ENCODE peak calls at places on chromosome 10, in seven cellular contexts. H is neuronal stem cell, N is IMR-90, R is mesendoderm, K is mesenchymal stem cell, O is trophoblast cell, G is H1. X is an unnamed sample.

GRCh38 chr10:101778781-101779543 is 3.0 kb upstream of the FGF8 start:
- DNase-seq in R (peak), N (no peak), H (peak), K (peak), G (no peak), O (peak), X (peak)

GRCh38 chr10:79938728-79939380 is 10.1 kb downstream of the SFTPD start:
- DNase-seq in R (no peak), K (no peak), N (no peak), G (no peak), H (no peak), O (peak), X (peak)

GRCh38 chr10:43322769-43323168 is 48.7 kb upstream of the FXYD4 start:
- DNase-seq in O (peak), N (peak), H (peak), K (peak), R (peak), G (peak), X (peak)

GRCh38 chr10:44948713-44949112 is 10.9 kb upstream of the RASSF4 start:
- DNase-seq in N (no peak), K (no peak), H (no peak), R (no peak), G (no peak), O (no peak), X (peak)

GRCh38 chr10:23262928-23263327 is 70.8 kb downstream of the PTF1A start:
- DNase-seq in K (no peak), O (no peak), G (no peak), H (no peak), R (no peak), N (no peak), X (no peak)

GRCh38 chr10:23558361-23558799 is 119.5 kb downstream of the OTUD1 start:
- DNase-seq in G (no peak), N (no peak), K (no peak), O (no peak), R (no peak), H (no peak), X (no peak)

GRCh38 chr10:29932991-29933390 is 126.4 kb downstream of the JCAD start:
- DNase-seq in O (no peak), K (no peak), N (no peak), R (no peak), G (no peak), H (no peak), X (no peak)

GRCh38 chr10:102776779-102777417 is 33.1 kb downstream of the WBP1L start:
- DNase-seq in R (peak), O (peak), H (peak), K (peak), G (peak), N (peak), X (peak)

GRCh38 chr10:26437637-26438461 is at the start of gene APBB1IP:
- DNase-seq in H (no peak), R (peak), G (no peak), K (no peak), O (peak), N (no peak), X (peak)

GRCh38 chr10:32446701-32447406 is 914 bp downstream of the CCDC7 start:
- DNase-seq in O (peak), G (no peak), K (peak), R (peak), H (no peak), N (peak), X (no peak)

GRCh38 chr10:17984056-17984455 is 32.3 kb downstream of the SLC39A12 start:
- DNase-seq in G (no peak), K (peak), O (no peak), N (peak), R (no peak), H (no peak), X (no peak)

DNA sequence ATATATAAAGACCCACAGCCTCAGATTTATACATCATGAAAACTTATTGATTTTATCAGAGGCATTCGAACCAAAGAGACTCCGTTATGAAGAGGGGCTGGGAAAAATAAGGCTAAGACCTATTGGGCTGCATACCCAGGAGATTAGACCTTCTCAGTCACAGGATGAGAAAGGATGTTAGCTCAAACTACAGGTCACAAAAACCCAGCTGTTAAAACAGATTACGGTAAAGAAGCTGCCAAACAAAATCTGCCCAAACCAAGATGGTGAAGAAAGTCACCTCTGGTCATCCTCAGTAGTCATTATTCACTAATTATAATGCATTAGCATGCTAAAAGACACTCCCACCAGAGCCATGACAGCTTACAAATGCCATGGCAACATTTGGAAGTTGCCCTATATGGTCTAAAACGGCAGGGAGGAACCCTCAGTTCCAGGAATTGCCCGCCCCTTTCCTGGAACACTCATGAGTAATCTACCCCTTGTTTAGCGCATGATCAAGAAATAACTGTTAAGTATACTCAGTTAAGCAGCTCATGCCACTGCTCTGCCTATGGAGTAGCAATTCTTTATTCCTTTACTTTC is 362.4 kb upstream of the PCDH15 start:
- DNase-seq in G (no peak), K (no peak), H (no peak), N (no peak), O (no peak), R (no peak), X (no peak)
- H3K4ac ChIP-seq in G (no peak), K (no peak), H (no peak), N (no peak), O (no peak), R (no peak), X (no peak)

DNA sequence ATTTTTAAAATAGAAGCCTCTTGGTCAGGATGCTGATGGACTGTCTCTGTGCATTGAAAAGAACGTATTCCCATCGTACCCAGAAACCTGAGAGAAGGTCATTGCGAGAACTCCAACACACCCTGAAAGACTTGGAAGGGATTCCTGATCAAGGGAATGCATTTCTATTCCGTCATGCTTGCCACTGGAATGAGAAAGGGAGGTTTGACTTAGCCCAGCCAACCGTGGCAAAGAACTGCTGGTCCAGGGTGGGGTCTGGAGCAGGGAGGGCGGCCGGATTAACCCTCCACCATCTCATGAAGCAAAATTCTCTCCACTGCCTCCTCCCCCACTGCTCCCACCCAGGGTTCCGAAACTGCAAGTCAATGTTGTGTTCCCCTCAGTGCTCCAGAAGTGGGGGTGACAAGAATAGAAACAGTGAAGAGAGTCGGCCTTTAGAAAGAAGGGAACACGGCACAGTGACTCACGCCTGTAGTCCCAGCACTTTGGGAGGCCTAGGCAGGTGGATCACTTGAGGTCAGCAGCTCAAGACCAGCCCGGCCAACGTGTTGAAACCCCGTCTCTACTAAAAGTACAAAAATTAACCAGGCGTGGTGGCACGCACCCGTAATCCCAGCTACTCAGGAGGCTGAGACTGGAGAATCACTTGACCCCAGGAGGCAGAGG is 137.5 kb upstream of the MGMT start:
- DNase-seq in G (no peak), N (no peak), H (no peak), R (no peak), K (no peak), O (no peak), X (no peak)
- H4K8ac ChIP-seq in G (no peak), N (peak), H (no peak), R (no peak), K (no peak), O (no peak), X (no peak)

GRCh38 chr10:113820507-113820906 is 33.4 kb downstream of the DCLRE1A start:
- DNase-seq in O (no peak), H (no peak), R (peak), K (no peak), G (no peak), N (no peak), X (peak)

GRCh38 chr10:113822174-113822573 is 31.7 kb downstream of the DCLRE1A start:
- DNase-seq in R (no peak), H (no peak), O (no peak), G (no peak), K (no peak), N (no peak), X (no peak)

GRCh38 chr10:113825791-113826190 is 28.1 kb downstream of the DCLRE1A start:
- DNase-seq in O (no peak), R (no peak), N (peak), G (no peak), K (no peak), H (no peak), X (no peak)

DNA sequence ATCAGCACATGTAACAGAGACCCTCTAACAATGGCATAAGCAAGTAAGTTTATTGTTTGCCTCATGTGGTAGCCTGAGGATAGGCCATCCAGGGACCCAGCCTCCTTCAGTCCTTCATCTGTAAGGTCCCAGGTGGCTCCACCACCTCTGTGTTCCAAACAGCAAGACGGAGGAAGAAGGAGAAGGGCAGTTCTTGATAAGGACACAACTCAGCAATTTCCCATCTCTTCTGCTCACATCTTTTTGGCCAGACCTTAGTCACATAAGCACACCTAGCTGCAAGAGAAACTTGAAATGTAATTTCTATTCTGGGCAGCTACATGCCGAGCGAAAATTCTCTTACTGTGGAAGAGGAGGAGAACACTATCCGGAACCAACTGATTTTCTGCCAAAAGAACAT is 33.9 kb downstream of the DCLRE1A start:
- DNase-seq in O (no peak), K (no peak), G (no peak), R (no peak), N (no peak), H (no peak), X (no peak)
- H3K4ac ChIP-seq in O (no peak), K (no peak), G (no peak), R (no peak), N (no peak), H (no peak), X (no peak)

DNA sequence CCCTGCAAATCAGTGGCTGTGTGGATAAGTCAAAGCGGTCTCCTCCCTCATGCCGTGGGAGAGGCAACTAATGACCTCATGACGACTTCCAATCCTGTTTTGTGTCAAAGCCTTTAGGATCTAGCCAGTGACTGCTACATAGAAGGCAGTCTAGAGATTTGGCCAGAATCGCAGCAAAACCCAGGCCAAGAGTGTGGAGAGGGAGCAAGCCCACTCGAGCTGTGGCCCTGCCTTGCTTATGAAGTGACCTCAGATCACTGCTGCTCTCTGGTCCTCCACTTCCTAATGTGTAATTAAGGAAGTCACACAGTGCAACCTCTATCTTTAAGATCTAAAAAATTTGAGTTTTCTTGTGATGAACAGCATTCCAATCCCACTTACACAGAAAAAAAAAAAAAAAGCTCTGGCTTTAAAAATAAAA is 296.7 kb upstream of the KLF6 start:
- DNase-seq in G (no peak), R (no peak), K (peak), O (peak), N (no peak), H (no peak), X (no peak)
- H4K8ac ChIP-seq in G (no peak), R (no peak), K (peak), O (peak), N (no peak), H (no peak), X (no peak)

GRCh38 chr10:12195281-12195602 is 449 bp downstream of the NUDT5 start:
- DNase-seq in R (no peak), N (no peak), O (no peak), H (no peak), G (no peak), K (no peak), X (no peak)
- H3K4ac ChIP-seq in R (no peak), N (peak), O (peak), H (no peak), G (no peak), K (peak), X (no peak)

DNA sequence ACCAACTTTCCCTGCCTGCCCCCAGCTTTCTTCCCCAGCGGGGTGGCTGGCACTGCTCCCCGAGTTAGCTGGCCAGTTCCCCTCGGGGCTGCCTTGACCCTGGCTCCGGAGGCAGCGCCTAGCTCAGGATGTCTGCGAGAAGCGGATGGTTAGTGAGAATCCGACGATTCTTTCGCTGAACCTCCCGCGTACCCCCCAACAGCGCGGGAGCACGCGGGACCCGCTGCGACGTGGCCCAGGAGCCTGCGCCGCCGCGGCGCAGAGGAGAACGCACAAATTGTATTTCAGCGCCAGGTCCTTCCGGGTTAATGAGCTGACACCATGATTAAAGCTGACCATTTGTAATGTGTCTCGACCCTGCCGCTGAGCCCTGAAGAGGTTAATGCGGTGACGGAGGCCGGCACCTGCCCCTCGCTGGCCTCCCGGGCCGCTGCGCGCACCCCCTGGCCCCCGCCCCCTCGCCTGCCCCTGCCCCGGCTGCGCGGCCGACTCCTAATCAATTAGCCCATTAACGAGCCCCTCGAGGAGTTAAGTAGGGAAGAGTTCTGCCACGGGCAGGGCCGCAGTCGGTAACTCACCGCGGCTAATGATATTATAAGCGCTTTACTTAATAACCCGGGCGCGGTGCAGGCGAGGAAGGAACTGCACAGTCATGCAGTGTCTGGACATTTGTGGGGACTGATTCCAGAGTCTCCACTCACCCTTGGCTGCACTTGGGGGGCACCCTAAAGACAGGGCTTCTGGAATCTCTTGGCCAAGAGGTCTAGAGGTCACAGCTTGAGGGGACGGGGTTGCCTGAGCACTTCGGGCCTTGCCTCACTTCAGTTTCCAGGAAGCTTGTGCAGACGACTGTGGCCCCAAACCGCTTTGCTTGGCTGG is 1.7 kb upstream of the HMX2 start:
- DNase-seq in H (peak), G (no peak), K (no peak), N (no peak), O (no peak), R (no peak), X (no peak)
- H4K8ac ChIP-seq in H (no peak), G (no peak), K (peak), N (no peak), O (no peak), R (no peak), X (no peak)

DNA sequence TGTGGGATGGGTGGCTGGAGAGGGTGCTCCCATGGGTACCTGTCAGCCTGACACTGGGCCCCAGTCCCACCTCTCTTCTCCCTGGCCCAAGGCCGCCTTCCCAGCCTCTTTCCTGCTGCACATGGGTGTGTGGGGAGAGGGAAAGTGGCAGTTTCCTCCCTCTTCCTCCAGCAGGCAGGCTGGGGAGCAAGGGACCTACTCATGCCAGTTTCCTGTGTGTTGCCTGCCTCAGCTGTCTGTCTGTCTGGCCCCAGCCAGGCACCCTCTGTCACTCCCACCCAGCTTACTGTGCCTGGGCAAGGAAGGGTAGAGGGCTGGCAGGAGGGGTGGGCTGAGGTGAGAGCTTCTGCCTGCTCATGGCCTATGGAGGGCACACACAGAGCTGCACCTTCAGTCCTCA is 46.3 kb upstream of the PCBD1 start:
- DNase-seq in R (no peak), O (no peak), K (no peak), G (no peak), H (no peak), N (no peak), X (no peak)
- H3K4ac ChIP-seq in R (no peak), O (no peak), K (no peak), G (no peak), H (no peak), N (no peak), X (no peak)